ENCODE peak calls at places on chromosomes 16 and 17, in seven cellular contexts. G is mucosa of descending colon, Y is colonic mucosa, B is suprapubic skin, P is fibroblast of lung, U is tibial nerve, H is OCI-LY7. V is an unnamed sample.

GRCh38 chr16:4298761-4299522 is 16.9 kb upstream of the GLIS2 start:
- DNase-seq in G (peak), Y (peak), B (no peak), P (peak), U (no peak), H (no peak), V (no peak)

GRCh38 chr17:20944014-20944905 is 98.6 kb downstream of the USP22 start:
- DNase-seq in G (peak), Y (peak), B (no peak), P (no peak), U (no peak), H (peak), V (peak)

GRCh38 chr17:8044819-8045810 is 6.3 kb downstream of the ALOX15B start:
- DNase-seq in G (no peak), Y (no peak), B (peak), P (no peak), U (no peak), H (no peak), V (no peak)

GRCh38 chr17:49388692-49389513 is 25.8 kb downstream of the PHB1 start:
- DNase-seq in G (no peak), Y (no peak), B (no peak), P (peak), U (no peak), H (peak), V (peak)

GRCh38 chr17:79916991-79917901 is 78.0 kb upstream of the CBX4 start:
- DNase-seq in G (peak), Y (no peak), B (no peak), P (no peak), U (no peak), H (no peak), V (no peak)

GRCh38 chr17:8123695-8124349 is at the start of gene HES7:
- DNase-seq in G (no peak), Y (no peak), B (no peak), P (peak), U (no peak), H (no peak), V (no peak)

GRCh38 chr17:65022751-65023421 is 33.7 kb downstream of the GNA13 start:
- DNase-seq in G (no peak), Y (no peak), B (no peak), P (peak), U (no peak), H (no peak), V (peak)

GRCh38 chr17:67008101-67008500 is 36.3 kb upstream of the CACNG1 start:
- DNase-seq in G (no peak), Y (no peak), B (no peak), P (no peak), U (no peak), H (no peak), V (no peak)

GRCh38 chr16:83995756-83996155 is 27.7 kb downstream of the NECAB2 start:
- DNase-seq in G (peak), Y (peak), B (no peak), P (peak), U (no peak), H (no peak), V (peak)

GRCh38 chr17:45910667-45911066 is 16.3 kb downstream of the MAPT start:
- DNase-seq in G (no peak), Y (no peak), B (no peak), P (no peak), U (no peak), H (no peak), V (no peak)

GRCh38 chr17:57875109-57876022 is 25.5 kb upstream of the MRPS23 start:
- DNase-seq in G (peak), Y (no peak), B (peak), P (peak), U (peak), H (no peak), V (no peak)

GRCh38 chr16:19095699-19096098 is 18.1 kb upstream of the ITPRIPL2 start:
- DNase-seq in G (no peak), Y (no peak), B (peak), P (no peak), U (no peak), H (no peak), V (peak)

GRCh38 chr17:40888321-40888720 is 3.3 kb upstream of the KRT20 start:
- DNase-seq in G (no peak), Y (no peak), B (no peak), P (no peak), U (no peak), H (no peak), V (no peak)

GRCh38 chr16:27625050-27625697 is 75.2 kb downstream of the KATNIP start:
- DNase-seq in G (peak), Y (peak), B (no peak), P (peak), U (no peak), H (no peak), V (no peak)

GRCh38 chr17:77516902-77517301 is 376.1 kb downstream of the SEC14L1 start:
- DNase-seq in G (no peak), Y (no peak), B (no peak), P (peak), U (no peak), H (no peak), V (no peak)

GRCh38 chr16:70396209-70396904 is 42.5 kb downstream of the ST3GAL2 start:
- DNase-seq in G (no peak), Y (peak), B (no peak), P (peak), U (no peak), H (no peak), V (no peak)

GRCh38 chr17:80673152-80673920 is 128.7 kb downstream of the RPTOR start:
- DNase-seq in G (peak), Y (no peak), B (no peak), P (peak), U (no peak), H (peak), V (no peak)

GRCh38 chr17:36728030-36728991 is 126.9 kb downstream of the MRM1 start:
- DNase-seq in G (no peak), Y (no peak), B (no peak), P (no peak), U (no peak), H (no peak), V (no peak)

GRCh38 chr17:75250009-75250471 is 11.4 kb downstream of the GGA3 start:
- DNase-seq in G (no peak), Y (no peak), B (no peak), P (no peak), U (no peak), H (peak), V (peak)

GRCh38 chr17:20996724-20997615 is 45.8 kb downstream of the USP22 start:
- DNase-seq in G (no peak), Y (no peak), B (no peak), P (no peak), U (no peak), H (no peak), V (no peak)

GRCh38 chr17:50872710-50873424 is 6.7 kb upstream of the TOB1 start:
- DNase-seq in G (no peak), Y (no peak), B (no peak), P (peak), U (no peak), H (no peak), V (peak)

GRCh38 chr16:20614201-20615141 is 38.3 kb upstream of the ACSM2B start:
- DNase-seq in G (no peak), Y (no peak), B (no peak), P (no peak), U (no peak), H (no peak), V (no peak)

GRCh38 chr16:22628994-22629393 is 118.3 kb downstream of the NPIPB5 start:
- DNase-seq in G (no peak), Y (no peak), B (no peak), P (no peak), U (no peak), H (no peak), V (no peak)

GRCh38 chr16:19520861-19521331 is 1.0 kb downstream of the GDE1 start:
- DNase-seq in G (peak), Y (peak), B (no peak), P (peak), U (no peak), H (peak), V (peak)

DNA sequence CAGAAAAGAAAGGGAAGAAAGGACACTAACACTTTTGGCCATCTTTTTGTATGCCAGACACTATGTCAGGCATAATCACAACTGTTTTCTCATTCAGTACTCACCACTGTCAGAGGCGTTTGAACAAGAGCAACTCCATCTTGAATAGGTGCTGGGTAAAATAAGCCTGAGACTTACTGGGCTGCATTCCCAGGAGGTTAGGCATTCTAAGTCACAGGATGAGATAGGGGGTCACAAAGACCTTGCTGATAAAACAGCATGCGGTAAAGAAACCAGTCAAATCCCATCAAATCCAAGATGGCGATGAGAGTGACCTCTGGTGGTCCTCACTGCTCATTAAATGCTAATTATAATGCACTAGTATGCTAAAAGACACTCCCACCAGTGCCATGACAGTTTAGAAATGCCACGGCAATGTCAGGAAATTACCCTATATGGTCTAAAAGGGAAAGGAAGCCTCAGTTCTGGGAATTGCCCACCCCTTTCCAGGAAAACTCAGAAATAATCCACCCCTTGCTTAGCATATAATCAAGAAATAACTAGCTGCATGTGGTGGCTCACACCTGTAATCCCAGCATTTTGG is 14.9 kb upstream of the LYRM9 start:
- DNase-seq in G (no peak), Y (no peak), B (no peak), P (no peak), U (no peak), H (no peak), V (no peak)
- TF ChIP-seq CTCF in G (no peak), Y (no peak), B (no peak), P (no peak), U (no peak), H (peak), V (no peak)

GRCh38 chr17:69417545-69418483 is 3.3 kb downstream of the MAP2K6 start:
- DNase-seq in G (no peak), Y (no peak), B (no peak), P (no peak), U (no peak), H (no peak), V (no peak)
- H3K4me3 ChIP-seq in G (no peak), Y (no peak), B (no peak), P (no peak), U (no peak), H (peak), V (no peak)

GRCh38 chr16:85087899-85088569 is 24.2 kb downstream of the CIBAR2 start:
- DNase-seq in G (no peak), Y (no peak), B (no peak), P (no peak), U (no peak), H (no peak), V (no peak)
- TF ChIP-seq CTCF in G (no peak), Y (no peak), B (no peak), P (no peak), U (no peak), H (no peak), V (no peak)

GRCh38 chr17:39739020-39739884 is 1.5 kb downstream of the GRB7 start:
- DNase-seq in G (peak), Y (peak), B (no peak), P (no peak), U (no peak), H (peak), V (no peak)
- H3K4me3 ChIP-seq in G (peak), Y (peak), B (peak), P (no peak), U (peak), H (no peak), V (no peak)